ENCODE peak calls at places on chromosomes 7 and 10, in four cellular contexts. One of them, this sample, is unnamed.

GRCh38 chr10:47146571-47146970 is 153.4 kb upstream of the GDF10 start:
- DNase-seq in pancreas: no peak
- DNase-seq in uterus: no peak
- DNase-seq in mucosa of descending colon: no peak
- DNase-seq in this sample: no peak

GRCh38 chr7:28926871-28927597 is 31.1 kb downstream of the TRIL start:
- DNase-seq in pancreas: peak; percentile 65
- DNase-seq in uterus: peak; percentile 72
- DNase-seq in mucosa of descending colon: peak; percentile 71
- DNase-seq in this sample: peak; percentile 95

GRCh38 chr10:52368725-52369124 is 54.6 kb downstream of the DKK1 start:
- DNase-seq in pancreas: no peak
- DNase-seq in uterus: no peak
- DNase-seq in mucosa of descending colon: no peak
- DNase-seq in this sample: no peak

GRCh38 chr10:54854389-54854788 is 53.4 kb upstream of the PCDH15 start:
- DNase-seq in pancreas: no peak
- DNase-seq in uterus: no peak
- DNase-seq in mucosa of descending colon: no peak
- DNase-seq in this sample: no peak

GRCh38 chr7:142414915-142415314 is 157.1 kb upstream of the PRSS58 start:
- DNase-seq in pancreas: no peak
- DNase-seq in uterus: no peak
- DNase-seq in mucosa of descending colon: no peak
- DNase-seq in this sample: no peak

GRCh38 chr10:3510741-3511140 is 274.3 kb downstream of the KLF6 start:
- DNase-seq in pancreas: no peak
- DNase-seq in uterus: no peak
- DNase-seq in mucosa of descending colon: no peak
- DNase-seq in this sample: no peak

GRCh38 chr10:43640603-43641002 is 8.1 kb downstream of the ZNF32 start:
- DNase-seq in pancreas: no peak
- DNase-seq in uterus: no peak
- DNase-seq in mucosa of descending colon: no peak
- DNase-seq in this sample: no peak

GRCh38 chr10:80945267-80945880 is 407.7 kb downstream of the SH2D4B start:
- DNase-seq in pancreas: no peak
- DNase-seq in uterus: no peak
- DNase-seq in mucosa of descending colon: no peak
- DNase-seq in this sample: no peak

GRCh38 chr7:18820981-18821380 is 296.5 kb downstream of the TWIST1 start:
- DNase-seq in pancreas: no peak
- DNase-seq in uterus: no peak
- DNase-seq in mucosa of descending colon: no peak
- DNase-seq in this sample: no peak

GRCh38 chr10:87816842-87817178 is 1.2 kb downstream of the ATAD1 start:
- DNase-seq in pancreas: no peak
- DNase-seq in uterus: no peak
- DNase-seq in mucosa of descending colon: no peak
- DNase-seq in this sample: no peak

GRCh38 chr10:63666836-63667383 is 145.7 kb downstream of the REEP3 start:
- DNase-seq in pancreas: no peak
- DNase-seq in uterus: no peak
- DNase-seq in mucosa of descending colon: no peak
- DNase-seq in this sample: peak; percentile 94

GRCh38 chr10:22874189-22874854 is 53.5 kb upstream of the ARMC3 start:
- DNase-seq in pancreas: no peak
- DNase-seq in uterus: no peak
- DNase-seq in mucosa of descending colon: no peak
- DNase-seq in this sample: no peak

GRCh38 chr7:21819048-21819447 is 126.7 kb downstream of the CDCA7L start:
- DNase-seq in pancreas: no peak
- DNase-seq in uterus: no peak
- DNase-seq in mucosa of descending colon: no peak
- DNase-seq in this sample: no peak

GRCh38 chr10:135601-136464 is 578 bp downstream of the ZMYND11 start:
- DNase-seq in pancreas: peak; percentile 72
- DNase-seq in uterus: peak; percentile 65
- DNase-seq in mucosa of descending colon: peak; percentile 83
- DNase-seq in this sample: peak; percentile 60

GRCh38 chr10:23351914-23352313 is 7.3 kb upstream of the C10orf67 start:
- DNase-seq in pancreas: no peak
- DNase-seq in uterus: no peak
- DNase-seq in mucosa of descending colon: no peak
- DNase-seq in this sample: peak; percentile 63

GRCh38 chr10:116159197-116159596 is 113.8 kb downstream of the GFRA1 start:
- DNase-seq in pancreas: no peak
- DNase-seq in uterus: no peak
- DNase-seq in mucosa of descending colon: no peak
- DNase-seq in this sample: no peak

DNA sequence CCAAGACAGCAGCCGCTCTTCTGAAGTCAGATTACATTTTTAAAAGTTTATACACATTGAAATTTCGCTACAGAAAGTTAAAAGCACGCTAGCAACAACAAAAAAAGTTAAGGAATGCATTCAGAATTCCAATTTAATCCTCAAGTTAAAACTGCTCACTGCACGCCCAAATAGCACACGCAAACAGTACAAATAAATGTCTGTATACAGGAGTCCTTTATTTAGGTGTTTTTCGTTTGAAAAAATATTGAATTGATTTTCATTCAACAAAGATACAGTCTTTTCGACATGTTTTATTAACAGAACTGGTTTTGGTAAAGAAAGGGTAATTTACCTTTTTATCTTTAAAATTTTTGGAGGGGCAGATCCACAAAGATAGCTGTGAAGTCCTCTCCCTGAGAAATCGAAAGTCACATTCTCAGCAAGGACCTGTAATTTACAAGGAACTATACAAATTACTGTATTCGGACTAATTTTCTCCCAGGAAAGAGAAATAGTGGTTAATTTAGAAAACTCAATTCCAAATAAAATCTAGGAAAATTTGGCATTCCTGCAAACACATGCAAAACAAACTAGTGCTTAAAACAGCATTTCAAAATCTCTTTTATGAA is 4.4 kb upstream of the NKX2-3 start:
- DNase-seq in pancreas: no peak
- DNase-seq in uterus: no peak
- DNase-seq in mucosa of descending colon: no peak
- DNase-seq in this sample: peak; percentile 34
- H3K4me3 ChIP-seq in pancreas: no peak overlapping the region
- H3K4me3 ChIP-seq in uterus: no peak overlapping the region
- H3K4me3 ChIP-seq in mucosa of descending colon: no peak overlapping the region
- H3K4me3 ChIP-seq in this sample: no peak overlapping the region

GRCh38 chr10:130230036-130230435 is 93.8 kb downstream of the GLRX3 start:
- DNase-seq in pancreas: no peak
- DNase-seq in uterus: no peak
- DNase-seq in mucosa of descending colon: no peak
- DNase-seq in this sample: no peak

GRCh38 chr10:130230611-130231010 is 94.4 kb downstream of the GLRX3 start:
- DNase-seq in pancreas: no peak
- DNase-seq in uterus: no peak
- DNase-seq in mucosa of descending colon: no peak
- DNase-seq in this sample: no peak

GRCh38 chr10:130226012-130226411 is 89.8 kb downstream of the GLRX3 start:
- DNase-seq in pancreas: no peak
- DNase-seq in uterus: no peak
- DNase-seq in mucosa of descending colon: no peak
- DNase-seq in this sample: no peak

GRCh38 chr10:130231211-130231850 is 95.1 kb downstream of the GLRX3 start:
- DNase-seq in pancreas: no peak
- DNase-seq in uterus: no peak
- DNase-seq in mucosa of descending colon: no peak
- DNase-seq in this sample: no peak

GRCh38 chr10:130227883-130228282 is 91.7 kb downstream of the GLRX3 start:
- DNase-seq in pancreas: no peak
- DNase-seq in uterus: no peak
- DNase-seq in mucosa of descending colon: no peak
- DNase-seq in this sample: no peak
- TF ChIP-seq CTCF in pancreas: no peak
- TF ChIP-seq CTCF in uterus: no peak
- TF ChIP-seq CTCF in mucosa of descending colon: no peak
- TF ChIP-seq CTCF in this sample: no peak

DNA sequence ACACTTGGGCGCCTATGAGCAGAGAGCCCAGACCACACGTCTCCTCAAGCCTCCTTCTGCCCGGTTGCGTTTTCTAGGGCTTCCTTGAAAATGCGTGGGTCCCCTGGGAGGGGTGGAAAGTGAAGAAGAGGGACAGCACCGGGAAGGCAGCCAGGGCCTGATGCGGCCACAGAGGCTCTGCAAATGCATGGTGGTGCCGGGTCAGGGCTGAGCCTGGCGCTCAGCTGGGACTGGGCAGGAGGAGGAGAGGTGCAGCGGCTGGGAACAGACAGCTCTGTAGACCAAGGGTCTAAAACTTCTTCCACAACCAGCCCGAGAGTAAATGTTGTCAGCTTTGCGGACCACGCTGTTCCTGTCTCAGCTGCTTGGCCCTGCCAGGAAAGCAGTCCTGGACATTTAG is 1.6 kb downstream of the DPYSL4 start:
- DNase-seq in pancreas: no peak
- DNase-seq in uterus: no peak
- DNase-seq in mucosa of descending colon: no peak
- DNase-seq in this sample: no peak
- H3K4me3 ChIP-seq in pancreas: no peak overlapping the region
- H3K4me3 ChIP-seq in uterus: no peak overlapping the region
- H3K4me3 ChIP-seq in mucosa of descending colon: no peak overlapping the region
- H3K4me3 ChIP-seq in this sample: peak overlapping the region; percentile 58

GRCh38 chr7:134031835-134032617 is 95.1 kb upstream of the LRGUK start:
- DNase-seq in pancreas: no peak
- DNase-seq in uterus: no peak
- DNase-seq in mucosa of descending colon: no peak
- DNase-seq in this sample: peak; percentile 11
- TF ChIP-seq CTCF in pancreas: no peak
- TF ChIP-seq CTCF in uterus: no peak
- TF ChIP-seq CTCF in mucosa of descending colon: no peak
- TF ChIP-seq CTCF in this sample: peak; percentile 9

GRCh38 chr7:74179935-74180604 is 5.9 kb downstream of the EIF4H start:
- DNase-seq in pancreas: no peak
- DNase-seq in uterus: no peak
- DNase-seq in mucosa of descending colon: no peak
- DNase-seq in this sample: no peak
- H3K4me3 ChIP-seq in pancreas: no peak overlapping the region
- H3K4me3 ChIP-seq in uterus: no peak overlapping the region
- H3K4me3 ChIP-seq in mucosa of descending colon: no peak overlapping the region
- H3K4me3 ChIP-seq in this sample: no peak overlapping the region

GRCh38 chr10:131728829-131729228 is 172.0 kb upstream of the PPP2R2D start:
- DNase-seq in pancreas: no peak
- DNase-seq in uterus: no peak
- DNase-seq in mucosa of descending colon: no peak
- DNase-seq in this sample: no peak
- TF ChIP-seq CTCF in pancreas: no peak
- TF ChIP-seq CTCF in uterus: no peak
- TF ChIP-seq CTCF in mucosa of descending colon: no peak
- TF ChIP-seq CTCF in this sample: no peak